ENCODE peak calls at places on chromosomes 11 and 22, in six cellular contexts. H, Q, K, V, T and W are unnamed samples.

GRCh38 chr11:2347449-2347848 is 29.7 kb upstream of the CD81 start:
- DNase-seq in H (no peak), Q (no peak), K (no peak), V (no peak), T (no peak), W (no peak)

GRCh38 chr22:31097941-31098632 is 9.3 kb downstream of the SELENOM start:
- DNase-seq in H (no peak), Q (no peak), K (no peak), V (no peak), T (no peak), W (no peak)

GRCh38 chr11:64303109-64304031 is 2.0 kb upstream of the ESRRA start:
- DNase-seq in H (peak), Q (no peak), K (peak), V (no peak), T (no peak), W (no peak)

GRCh38 chr11:41246399-41246745 is 213.1 kb downstream of the LRRC4C start:
- DNase-seq in H (peak), Q (no peak), K (no peak), V (no peak), T (no peak), W (no peak)

GRCh38 chr11:30245621-30246020 is 14.8 kb downstream of the FSHB start:
- DNase-seq in H (no peak), Q (no peak), K (no peak), V (no peak), T (no peak), W (no peak)

GRCh38 chr22:19757140-19757984 is 3.2 kb upstream of the TBX1 start:
- DNase-seq in H (no peak), Q (no peak), K (no peak), V (no peak), T (no peak), W (peak)

GRCh38 chr11:58626915-58627483 is 4.5 kb downstream of the CNTF start:
- DNase-seq in H (no peak), Q (no peak), K (no peak), V (no peak), T (no peak), W (no peak)

GRCh38 chr11:2791521-2792375 is 92.0 kb upstream of the KCNQ1OT1 start:
- DNase-seq in H (peak), Q (no peak), K (peak), V (no peak), T (peak), W (no peak)

GRCh38 chr11:114081641-114082414 is 22.3 kb downstream of the ZBTB16 start:
- DNase-seq in H (no peak), Q (no peak), K (peak), V (no peak), T (peak), W (no peak)

GRCh38 chr11:120883404-120884135 is 140.3 kb upstream of the TBCEL start:
- DNase-seq in H (no peak), Q (no peak), K (no peak), V (no peak), T (peak), W (no peak)

GRCh38 chr11:80727315-80727714 is 1286.5 kb upstream of the TENM4 start:
- DNase-seq in H (no peak), Q (no peak), K (no peak), V (no peak), T (no peak), W (no peak)

GRCh38 chr11:29312817-29313216 is 704.0 kb downstream of the KCNA4 start:
- DNase-seq in H (no peak), Q (no peak), K (no peak), V (no peak), T (no peak), W (no peak)

GRCh38 chr11:33949201-33949913 is 57.5 kb upstream of the LMO2 start:
- DNase-seq in H (no peak), Q (no peak), K (no peak), V (no peak), T (no peak), W (no peak)

GRCh38 chr22:24059121-24059520 is 48.0 kb downstream of the CABIN1 start:
- DNase-seq in H (no peak), Q (no peak), K (no peak), V (no peak), T (no peak), W (peak)

GRCh38 chr22:50436134-50436830 is 38.6 kb downstream of the SBF1 start:
- DNase-seq in H (no peak), Q (no peak), K (no peak), V (no peak), T (no peak), W (no peak)

GRCh38 chr11:14369598-14369997 is 10.6 kb upstream of the RRAS2 start:
- DNase-seq in H (no peak), Q (no peak), K (no peak), V (no peak), T (no peak), W (no peak)

GRCh38 chr11:2115308-2115707 is 23.9 kb downstream of the IGF2 start:
- DNase-seq in H (no peak), Q (no peak), K (no peak), V (no peak), T (no peak), W (no peak)

GRCh38 chr11:121145826-121146225 is 44.8 kb downstream of the TECTA start:
- DNase-seq in H (no peak), Q (no peak), K (no peak), V (no peak), T (no peak), W (no peak)

GRCh38 chr11:33488971-33489370 is 211.7 kb downstream of the C11orf91 start:
- DNase-seq in H (no peak), Q (no peak), K (no peak), V (no peak), T (no peak), W (no peak)

GRCh38 chr11:61754534-61755482 is 2.4 kb downstream of the MYRF start:
- DNase-seq in H (no peak), Q (no peak), K (peak), V (peak), T (peak), W (no peak)

GRCh38 chr11:75768909-75769771 is 562 bp downstream of the DGAT2 start:
- DNase-seq in H (no peak), Q (peak), K (peak), V (no peak), T (no peak), W (no peak)

GRCh38 chr11:31651208-31651607 is 141.6 kb downstream of the ELP4 start:
- DNase-seq in H (no peak), Q (no peak), K (no peak), V (no peak), T (no peak), W (no peak)

GRCh38 chr11:330694-331314 is 10.1 kb upstream of the IFITM3 start:
- DNase-seq in H (no peak), Q (no peak), K (no peak), V (no peak), T (no peak), W (no peak)

GRCh38 chr11:742571-743201 is 4.6 kb upstream of the TALDO1 start:
- DNase-seq in H (no peak), Q (no peak), K (no peak), V (no peak), T (no peak), W (no peak)

GRCh38 chr11:7056828-7057513 is 31.8 kb upstream of the RBMXL2 start:
- DNase-seq in H (no peak), Q (no peak), K (no peak), V (no peak), T (no peak), W (no peak)

GRCh38 chr22:40340044-40340443 is 6.3 kb upstream of the ADSL start:
- DNase-seq in H (no peak), Q (no peak), K (no peak), V (peak), T (no peak), W (no peak)

GRCh38 chr11:134562176-134562575 is 150.1 kb upstream of the B3GAT1 start:
- DNase-seq in H (no peak), Q (no peak), K (no peak), V (no peak), T (no peak), W (no peak)
- TF ChIP-seq POLR2A in H (no peak), Q (no peak), K (no peak), V (no peak), T (no peak), W (no peak)

GRCh38 chr11:111167666-111168065 is 77.9 kb upstream of the POU2AF2 start:
- DNase-seq in H (no peak), Q (no peak), K (no peak), V (no peak), T (no peak), W (no peak)

GRCh38 chr11:111170761-111171379 is 74.7 kb upstream of the POU2AF2 start:
- DNase-seq in H (no peak), Q (no peak), K (no peak), V (no peak), T (no peak), W (no peak)

GRCh38 chr11:111162306-111162705 is 83.2 kb upstream of the POU2AF2 start:
- DNase-seq in H (no peak), Q (no peak), K (no peak), V (no peak), T (no peak), W (no peak)

DNA sequence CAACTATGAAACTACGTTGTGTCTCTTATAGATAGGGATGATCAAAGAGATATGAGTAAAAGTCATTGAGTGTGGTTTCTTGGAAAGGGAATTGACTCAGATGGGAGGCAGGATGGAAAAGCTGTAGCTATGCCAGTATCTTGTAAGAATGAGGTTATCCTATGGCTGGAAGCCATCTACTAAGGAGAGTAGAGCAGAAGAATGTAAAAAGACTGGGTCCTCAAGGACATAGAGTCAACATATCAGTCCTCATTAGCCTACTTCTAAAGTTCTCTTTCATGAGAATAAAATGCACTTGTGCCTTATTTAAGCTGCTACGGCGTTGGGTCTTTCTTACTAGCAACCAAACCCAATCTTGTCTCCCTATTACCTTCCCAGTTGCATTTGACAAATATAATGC is 78.9 kb upstream of the POU2AF2 start:
- DNase-seq in H (no peak), Q (no peak), K (no peak), V (no peak), T (no peak), W (no peak)
- TF ChIP-seq POLR2A in H (no peak), Q (no peak), K (no peak), V (no peak), T (no peak), W (no peak)

DNA sequence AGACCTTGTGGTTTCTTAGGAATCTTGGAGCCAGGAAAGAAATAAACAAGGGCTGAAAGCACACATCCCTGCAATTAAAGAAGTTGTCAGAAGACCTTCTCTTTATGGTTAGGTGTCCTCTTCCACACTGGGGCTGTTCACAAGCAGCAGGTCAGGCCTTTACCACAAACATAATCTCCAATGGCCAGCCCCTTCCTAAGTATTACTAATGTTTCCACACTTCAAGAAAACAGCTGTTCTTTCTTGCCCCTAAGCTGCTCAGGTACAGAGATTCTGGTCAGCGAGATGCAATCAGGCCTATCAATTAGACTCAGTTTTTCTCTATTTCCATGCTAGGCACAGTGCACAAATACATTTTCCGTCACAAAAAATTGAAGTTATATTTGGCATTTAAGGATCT is 5.3 kb downstream of the PRAME start:
- DNase-seq in H (no peak), Q (no peak), K (no peak), V (peak), T (no peak), W (no peak)
- TF ChIP-seq POLR2A in H (no peak), Q (no peak), K (no peak), V (no peak), T (no peak), W (no peak)

GRCh38 chr11:16605971-16606783 is 132.3 kb upstream of the C11orf58 start:
- DNase-seq in H (peak), Q (peak), K (peak), V (peak), T (peak), W (peak)
- TF ChIP-seq POLR2A in H (no peak), Q (no peak), K (no peak), V (no peak), T (peak), W (no peak)

DNA sequence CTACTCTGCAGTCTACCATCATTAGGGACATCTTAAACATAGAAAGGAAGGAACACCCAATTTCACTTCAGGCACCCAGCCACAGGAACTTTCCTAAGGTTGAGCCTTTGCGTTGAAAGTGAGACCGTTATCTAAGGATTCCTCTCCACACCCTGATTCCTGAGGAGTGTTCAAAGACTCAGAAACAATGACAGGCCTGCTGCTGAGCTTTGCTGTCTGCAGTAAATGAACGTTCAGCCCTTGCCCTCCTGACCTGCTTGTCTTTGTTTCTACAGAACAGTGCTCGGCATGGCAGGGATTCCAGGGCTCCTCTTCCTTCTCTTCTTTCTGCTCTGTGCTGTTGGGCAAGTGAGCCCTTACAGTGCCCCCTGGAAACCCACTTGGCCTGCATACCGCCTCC is 7.0 kb downstream of the PRSS23 start:
- DNase-seq in H (no peak), Q (no peak), K (no peak), V (no peak), T (no peak), W (no peak)
- TF ChIP-seq POLR2A in H (no peak), Q (no peak), K (no peak), V (no peak), T (no peak), W (no peak)

GRCh38 chr11:9886595-9886994 is 222.7 kb downstream of the SWAP70 start:
- DNase-seq in H (no peak), Q (no peak), K (no peak), V (no peak), T (no peak), W (no peak)
- TF ChIP-seq POLR2A in H (no peak), Q (no peak), K (no peak), V (no peak), T (no peak), W (no peak)

GRCh38 chr11:125061237-125061636 is 1.9 kb upstream of the SLC37A2 start:
- DNase-seq in H (no peak), Q (no peak), K (no peak), V (no peak), T (no peak), W (no peak)

GRCh38 chr11:125063429-125064043 is 431 bp downstream of the SLC37A2 start:
- DNase-seq in H (peak), Q (no peak), K (no peak), V (no peak), T (no peak), W (no peak)

GRCh38 chr11:125064070-125064469 is 965 bp downstream of the SLC37A2 start:
- DNase-seq in H (no peak), Q (no peak), K (no peak), V (no peak), T (no peak), W (no peak)

GRCh38 chr11:125062196-125062930 is 742 bp upstream of the SLC37A2 start:
- DNase-seq in H (no peak), Q (no peak), K (no peak), V (no peak), T (no peak), W (no peak)

DNA sequence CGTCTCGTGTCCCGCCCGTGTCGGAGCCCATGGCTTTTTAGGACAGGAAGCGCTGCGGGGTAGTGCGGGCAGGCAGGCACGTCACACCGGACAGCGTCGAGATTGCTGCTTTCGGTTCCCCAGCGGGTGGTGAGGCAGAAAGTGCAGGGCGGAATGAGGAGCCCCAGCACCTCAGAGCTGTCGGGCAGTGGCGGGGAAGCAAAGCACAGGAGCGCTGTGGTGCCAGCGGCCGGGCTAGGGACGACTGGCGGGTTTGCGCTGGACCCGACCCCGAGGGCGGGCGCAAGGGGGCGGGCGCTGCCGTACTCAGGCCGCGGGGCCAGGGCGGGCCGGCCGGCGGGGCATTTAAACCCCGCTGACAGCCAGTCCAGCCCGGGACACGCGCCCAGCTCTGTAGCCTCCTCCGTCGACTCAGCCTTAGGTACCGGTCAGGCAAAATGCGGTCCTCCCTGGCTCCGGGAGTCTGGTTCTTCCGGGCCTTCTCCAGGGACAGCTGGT is at the start of gene SLC37A2:
- DNase-seq in H (peak), Q (peak), K (peak), V (no peak), T (peak), W (peak)
- TF ChIP-seq POLR2A in H (no peak), Q (no peak), K (no peak), V (no peak), T (peak), W (no peak)

GRCh38 chr11:119759747-119760412 is 30.9 kb upstream of the NECTIN1 start:
- DNase-seq in H (no peak), Q (no peak), K (no peak), V (no peak), T (no peak), W (no peak)
- TF ChIP-seq POLR2A in H (no peak), Q (no peak), K (no peak), V (no peak), T (no peak), W (no peak)

GRCh38 chr11:118748056-118748455 is 42.9 kb downstream of the DDX6 start:
- DNase-seq in H (no peak), Q (no peak), K (no peak), V (no peak), T (no peak), W (no peak)
- TF ChIP-seq POLR2A in H (no peak), Q (no peak), K (no peak), V (no peak), T (no peak), W (no peak)

GRCh38 chr22:18045794-18046193 is 21.4 kb upstream of the MICAL3 start:
- DNase-seq in H (no peak), Q (no peak), K (no peak), V (no peak), T (no peak), W (no peak)

GRCh38 chr22:18048441-18048898 is 24.1 kb upstream of the MICAL3 start:
- DNase-seq in H (no peak), Q (no peak), K (peak), V (peak), T (peak), W (no peak)

GRCh38 chr22:18050065-18050464 is 25.7 kb upstream of the MICAL3 start:
- DNase-seq in H (no peak), Q (no peak), K (no peak), V (no peak), T (no peak), W (no peak)

GRCh38 chr22:18044548-18045271 is 20.3 kb upstream of the MICAL3 start:
- DNase-seq in H (peak), Q (no peak), K (peak), V (no peak), T (peak), W (no peak)

GRCh38 chr22:18048041-18048440 is 23.7 kb upstream of the MICAL3 start:
- DNase-seq in H (no peak), Q (no peak), K (no peak), V (no peak), T (no peak), W (no peak)
- TF ChIP-seq POLR2A in H (no peak), Q (no peak), K (no peak), V (no peak), T (no peak), W (no peak)